ENCODE peak calls at places on chromosomes 2 and 18, in ten cellular contexts. G, H, P, N, R, S, I, B, V and C are unnamed samples.

GRCh38 chr2:187372213-187372612 is 75.8 kb downstream of the CALCRL start:
- DNase-seq in N (no peak), R (no peak), I (no peak), B (no peak), P (no peak), V (no peak), G (no peak), H (no peak), S (no peak), C (no peak)

GRCh38 chr2:73033766-73034381 is 37.6 kb downstream of the SFXN5 start:
- DNase-seq in P (no peak), V (no peak), R (no peak), G (no peak), N (no peak), B (no peak), H (no peak), S (no peak), I (no peak), C (no peak)

GRCh38 chr2:165016772-165017411 is 61.6 kb upstream of the SLC38A11 start:
- DNase-seq in S (no peak), N (peak; percentile 4), H (peak; percentile 43), G (peak; percentile 19), P (peak; percentile 66), V (peak; percentile 32), I (no peak), R (no peak), B (no peak), C (no peak)

GRCh38 chr2:54669677-54670484 is 53.6 kb upstream of the EML6 start:
- DNase-seq in P (peak; percentile 60), H (peak; percentile 49), G (peak; percentile 63), R (no peak), B (peak; percentile 87), N (peak; percentile 25), V (peak; percentile 49), S (peak; percentile 84), I (no peak), C (no peak)

GRCh38 chr2:38620282-38620977 is 17.7 kb upstream of the HNRNPLL start:
- DNase-seq in B (no peak), P (no peak), S (no peak), I (no peak), N (no peak), R (no peak), G (no peak), H (no peak), V (no peak), C (no peak)

GRCh38 chr2:127454595-127455565 is 36.7 kb downstream of the PROC start:
- DNase-seq in V (peak; percentile 77), G (no peak), B (no peak), P (no peak), R (no peak), S (no peak), H (no peak), I (no peak), N (no peak), C (no peak)

GRCh38 chr18:56702946-56703345 is 51.8 kb downstream of the WDR7 start:
- DNase-seq in V (peak; percentile 14), I (no peak), B (peak; percentile 70), G (peak; percentile 35), S (no peak), N (peak; percentile 1), R (no peak), P (peak; percentile 79), H (peak; percentile 30), C (no peak)

GRCh38 chr2:218894168-218895157 is 13.8 kb downstream of the WNT10A start:
- DNase-seq in G (no peak), I (no peak), R (no peak), N (peak; percentile 82), S (no peak), P (no peak), H (peak; percentile 75), B (no peak), V (no peak), C (no peak)

GRCh38 chr2:23330214-23330613 is 54.8 kb upstream of the KLHL29 start:
- DNase-seq in S (no peak), N (peak; percentile 8), I (no peak), G (no peak), V (no peak), R (no peak), B (no peak), P (peak; percentile 77), H (no peak), C (no peak)

GRCh38 chr2:85987266-85988178 is 98.7 kb upstream of the ST3GAL5 start:
- DNase-seq in V (no peak), R (no peak), B (no peak), I (no peak), G (no peak), S (peak; percentile 73), P (no peak), N (no peak), H (no peak), C (no peak)

GRCh38 chr2:73268831-73269685 is 15.2 kb downstream of the FBXO41 start:
- DNase-seq in B (no peak), G (no peak), R (peak; percentile 64), I (peak; percentile 71), V (peak; percentile 81), N (peak; percentile 63), P (peak; percentile 83), S (no peak), H (peak; percentile 70), C (no peak)

GRCh38 chr18:415047-415446 is 85.5 kb downstream of the COLEC12 start:
- DNase-seq in S (no peak), B (no peak), N (no peak), I (no peak), P (no peak), G (no peak), V (no peak), H (no peak), R (no peak), C (no peak)

GRCh38 chr2:241677392-241677791 is 9.2 kb downstream of the DTYMK start:
- DNase-seq in R (no peak), H (no peak), V (no peak), G (no peak), P (no peak), B (no peak), S (no peak), I (no peak), N (no peak), C (no peak)

GRCh38 chr2:241680044-241680443 is 6.6 kb downstream of the DTYMK start:
- DNase-seq in P (no peak), B (no peak), R (no peak), I (no peak), V (no peak), N (no peak), S (no peak), H (no peak), G (no peak), C (no peak)

GRCh38 chr2:241680827-241681599 is 5.6 kb downstream of the DTYMK start:
- DNase-seq in S (peak; percentile 75), N (peak; percentile 39), P (no peak), G (no peak), H (peak; percentile 68), R (no peak), V (no peak), I (no peak), B (peak; percentile 41), C (peak; percentile 93)

GRCh38 chr2:241678307-241678706 is 8.3 kb downstream of the DTYMK start:
- DNase-seq in P (no peak), B (no peak), V (no peak), R (no peak), S (no peak), G (no peak), H (no peak), I (no peak), N (no peak), C (no peak)

DNA sequence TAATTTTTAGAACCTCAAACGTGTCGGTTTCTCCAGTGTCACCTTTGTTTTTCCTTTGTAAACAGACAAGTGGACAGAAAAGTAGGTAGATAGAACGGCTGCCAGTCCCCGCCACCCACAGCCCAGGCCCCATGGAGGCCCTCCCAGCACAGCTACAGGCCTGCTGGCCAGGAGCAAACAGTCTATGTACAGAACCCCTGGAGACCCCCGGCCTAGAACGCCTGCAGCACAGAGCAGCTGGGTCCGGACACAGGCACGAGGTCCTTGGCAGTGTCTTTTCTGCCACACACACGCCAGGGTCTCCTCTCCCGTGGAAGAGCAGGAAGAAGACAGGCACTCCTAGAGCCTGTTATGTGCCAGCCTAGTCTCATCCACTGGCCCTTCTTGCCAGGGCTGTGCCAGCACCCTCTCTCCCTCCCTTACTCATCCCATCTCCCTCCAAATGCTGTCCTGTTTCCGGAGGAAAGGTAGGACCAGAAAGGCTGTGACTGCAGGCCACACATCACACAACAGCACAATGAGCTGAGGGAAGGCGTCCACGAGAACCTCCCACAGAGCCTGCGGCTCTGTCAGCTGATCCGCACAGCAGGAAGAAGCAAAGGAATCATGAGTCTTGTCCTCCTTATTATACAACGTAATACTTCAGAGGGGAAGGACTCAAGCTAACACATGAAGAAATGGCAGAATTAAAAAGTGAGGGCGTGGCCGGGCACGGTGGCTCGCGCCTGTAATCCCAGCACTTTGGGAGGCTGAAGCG is 7.7 kb downstream of the DTYMK start:
- DNase-seq in S (no peak), V (no peak), G (no peak), B (no peak), N (no peak), R (no peak), I (no peak), P (no peak), H (no peak), C (no peak)
- H3K36me3 ChIP-seq in S (no peaks in the 10 kb centered on the region), V (no peaks in the 10 kb centered on the region), G (peaks cover 22% of the 10 kb centered on the region), B (peaks cover 98% of the 10 kb centered on the region), N (peaks cover 23% of the 10 kb centered on the region), R (peaks cover 14% of the 10 kb centered on the region), I (peaks cover 13% of the 10 kb centered on the region), P (peaks cover 25% of the 10 kb centered on the region), H (peaks cover 8% of the 10 kb centered on the region), C (peaks cover 7% of the 10 kb centered on the region)

DNA sequence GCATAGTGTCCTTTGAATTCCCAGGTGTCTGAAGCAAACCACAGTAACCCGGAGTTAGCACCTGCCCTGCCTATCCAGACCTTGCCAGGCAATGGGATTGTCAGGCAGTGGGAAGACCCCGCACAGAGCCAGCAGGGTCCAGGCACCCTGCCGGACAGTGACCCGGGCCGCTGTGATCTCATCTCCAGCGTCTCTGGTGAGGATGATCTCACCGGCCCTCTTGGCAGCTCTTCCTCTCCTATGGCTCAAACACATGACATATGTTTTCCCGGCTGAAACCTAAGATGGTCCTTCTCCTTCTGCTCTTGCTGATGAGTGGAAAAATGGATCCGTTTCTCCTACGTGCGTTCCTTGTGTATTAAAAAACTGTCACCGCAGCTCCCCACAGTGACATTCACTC is 75.1 kb downstream of the ACOXL start:
- DNase-seq in H (no peak), P (no peak), S (no peak), N (no peak), R (no peak), B (no peak), V (no peak), I (no peak), G (no peak), C (no peak)
- H3K4me3 ChIP-seq in H (no peak overlapping the region), P (no peak overlapping the region), S (no peak overlapping the region), N (no peak overlapping the region), R (no peak overlapping the region), B (no peak overlapping the region), V (no peak overlapping the region), I (no peak overlapping the region), G (no peak overlapping the region), C (no peak overlapping the region)

GRCh38 chr2:215622836-215623235 is 187.0 kb upstream of the FN1 start:
- DNase-seq in P (no peak), I (no peak), S (no peak), B (no peak), G (no peak), H (no peak), N (no peak), V (no peak), R (no peak), C (no peak)
- H3K36me3 ChIP-seq in P (no peaks in the 10 kb centered on the region), I (no peaks in the 10 kb centered on the region), S (no peaks in the 10 kb centered on the region), B (no peaks in the 10 kb centered on the region), G (no peaks in the 10 kb centered on the region), H (no peaks in the 10 kb centered on the region), N (no peaks in the 10 kb centered on the region), V (no peaks in the 10 kb centered on the region), R (no peaks in the 10 kb centered on the region), C (no peaks in the 10 kb centered on the region)

GRCh38 chr2:98455494-98455976 is 10.9 kb downstream of the INPP4A start:
- DNase-seq in N (no peak), I (no peak), G (no peak), H (no peak), P (peak; percentile 54), R (no peak), V (no peak), B (no peak), S (peak; percentile 28), C (no peak)
- H3K4me3 ChIP-seq in N (no peak overlapping the region), I (peak overlapping the region; percentile 15), G (no peak overlapping the region), H (no peak overlapping the region), P (no peak overlapping the region), R (no peak overlapping the region), V (no peak overlapping the region), B (no peak overlapping the region), S (no peak overlapping the region), C (no peak overlapping the region)